ENCODE peak calls at places on chromosomes 5 and 9, in seven cellular contexts. U, K, X, Y, T, W and J are unnamed samples.

GRCh38 chr5:98705841-98706240 is 67.6 kb upstream of the RGMB start:
- DNase-seq in T (no peak), U (peak; percentile 49), W (no peak), X (no peak), K (no peak), Y (no peak), J (no peak)

GRCh38 chr9:130833324-130833990 is 1.6 kb upstream of the ABL1 start:
- DNase-seq in T (no peak), K (no peak), U (peak; percentile 78), X (no peak), W (no peak), Y (no peak), J (no peak)

GRCh38 chr5:81830602-81831001 is 79.7 kb upstream of the SSBP2 start:
- DNase-seq in U (no peak), T (no peak), Y (no peak), W (no peak), K (no peak), X (no peak), J (no peak)

GRCh38 chr9:80028501-80028900 is 456.7 kb downstream of the TLE4 start:
- DNase-seq in W (no peak), Y (no peak), T (peak; percentile 28), U (no peak), X (peak; percentile 35), K (no peak), J (no peak)

GRCh38 chr9:137408651-137409405 is 14.1 kb downstream of the EXD3 start:
- DNase-seq in K (no peak), T (no peak), U (no peak), X (no peak), Y (no peak), W (no peak), J (no peak)

GRCh38 chr5:135036405-135036804 is 2.4 kb upstream of the PITX1 start:
- DNase-seq in U (no peak), K (no peak), X (no peak), W (no peak), T (no peak), Y (no peak), J (no peak)

GRCh38 chr9:111959468-111959941 is 62.9 kb downstream of the UGCG start:
- DNase-seq in U (peak; percentile 89), X (peak; percentile 56), Y (peak; percentile 81), W (no peak), T (no peak), K (no peak), J (peak; percentile 94)

GRCh38 chr5:76813982-76814562 is 4.8 kb upstream of the F2RL1 start:
- DNase-seq in W (no peak), U (peak; percentile 98), T (no peak), K (no peak), Y (no peak), X (no peak), J (peak; percentile 92)

GRCh38 chr5:83042507-83042906 is 34.7 kb downstream of the TMEM167A start:
- DNase-seq in W (no peak), T (no peak), Y (no peak), K (no peak), X (no peak), U (no peak), J (no peak)

DNA sequence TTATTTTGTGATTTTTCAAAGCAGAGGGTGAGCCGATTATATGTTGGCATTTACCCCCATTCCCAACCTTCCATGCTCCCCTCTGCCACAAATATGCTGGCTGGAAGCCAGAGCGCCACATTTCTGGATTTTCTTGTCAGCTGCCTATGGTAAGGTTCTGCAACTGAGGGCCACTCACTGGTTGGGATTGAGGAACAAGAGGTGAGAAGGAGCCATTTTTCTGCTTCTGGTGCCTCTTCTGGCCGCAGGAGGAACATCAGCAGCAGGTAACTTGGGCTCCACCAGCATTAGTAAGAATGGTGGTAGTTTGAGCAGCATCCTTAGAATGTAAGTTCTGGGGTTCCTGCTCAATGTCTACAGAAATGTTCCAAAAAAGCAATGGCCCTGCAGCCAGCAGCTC is 159.5 kb upstream of the MAST4 start:
- DNase-seq in W (no peak), Y (no peak), T (no peak), U (no peak), X (no peak), K (no peak), J (peak; percentile 13)
- TF ChIP-seq CTCF in W (no peak), Y (no peak), T (peak; percentile 42), U (peak; percentile 3), X (no peak), K (peak; percentile 40), J (no peak)

GRCh38 chr9:4020038-4020746 is 279.7 kb downstream of the GLIS3 start:
- DNase-seq in T (no peak), X (no peak), K (no peak), W (no peak), Y (no peak), U (peak; percentile 56), J (no peak)
- TF ChIP-seq CTCF in T (no peak), X (no peak), K (no peak), W (no peak), Y (no peak), U (no peak), J (no peak)

DNA sequence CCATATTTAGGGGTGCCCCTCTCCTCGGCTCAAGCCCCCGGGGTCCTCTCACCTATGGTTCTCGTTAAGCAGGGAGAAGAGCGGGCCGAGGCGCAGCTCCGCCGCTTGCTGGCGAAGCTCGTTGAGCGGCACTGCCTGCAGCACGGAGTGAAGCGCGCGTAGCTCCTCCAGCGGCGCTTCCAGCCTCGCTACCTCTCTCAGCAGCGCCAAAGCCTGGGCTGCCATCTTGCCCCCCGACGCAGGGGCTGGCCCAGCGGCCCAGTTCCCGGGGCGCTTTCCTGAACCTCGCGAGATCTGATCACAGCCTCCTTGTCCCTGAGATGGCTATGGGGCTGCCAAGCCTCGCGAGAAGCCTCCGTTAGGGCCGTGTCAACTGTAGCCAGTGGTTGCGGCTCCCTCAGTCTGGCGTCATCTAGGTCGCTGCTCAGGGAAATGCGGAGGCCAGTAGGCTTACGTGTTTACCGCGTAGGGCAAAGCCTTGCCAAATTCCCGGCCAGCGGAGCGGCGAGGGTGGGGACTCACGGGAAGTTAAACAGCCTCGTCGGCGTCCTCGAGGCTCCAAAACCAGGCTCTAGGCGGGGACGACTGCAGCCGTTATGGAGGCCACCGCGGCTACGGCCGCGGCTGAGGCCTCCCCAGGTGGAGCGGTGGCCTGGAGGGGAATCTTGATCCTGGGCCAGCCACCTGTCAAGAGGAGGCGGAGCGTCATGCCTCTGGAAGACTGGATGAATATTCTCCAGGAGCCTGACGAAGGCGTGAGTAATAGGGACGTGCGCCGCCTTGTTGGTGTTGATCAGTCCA is at the start of gene PSMD5:
- DNase-seq in Y (peak; percentile 99), W (peak; percentile 98), T (peak; percentile 79), K (peak; percentile 89), U (peak; percentile 100), X (peak; percentile 99), J (peak; percentile 100)
- TF ChIP-seq CTCF in Y (no peak), W (no peak), T (no peak), K (peak; percentile 2), U (peak; percentile 3), X (peak; percentile 22), J (no peak)

GRCh38 chr9:114272739-114273431 is 50.0 kb upstream of the ORM1 start:
- DNase-seq in K (no peak), W (no peak), Y (no peak), X (peak; percentile 11), T (no peak), U (no peak), J (no peak)

GRCh38 chr9:114273461-114273881 is 49.4 kb upstream of the ORM1 start:
- DNase-seq in X (peak; percentile 22), T (no peak), W (no peak), K (no peak), Y (no peak), U (no peak), J (peak; percentile 70)

GRCh38 chr9:114274217-114274616 is 48.7 kb upstream of the ORM1 start:
- DNase-seq in X (no peak), K (no peak), U (no peak), T (no peak), W (no peak), Y (no peak), J (no peak)

GRCh38 chr9:114270120-114270975 is 52.5 kb upstream of the ORM1 start:
- DNase-seq in U (no peak), T (no peak), Y (no peak), W (no peak), X (no peak), K (no peak), J (no peak)

DNA sequence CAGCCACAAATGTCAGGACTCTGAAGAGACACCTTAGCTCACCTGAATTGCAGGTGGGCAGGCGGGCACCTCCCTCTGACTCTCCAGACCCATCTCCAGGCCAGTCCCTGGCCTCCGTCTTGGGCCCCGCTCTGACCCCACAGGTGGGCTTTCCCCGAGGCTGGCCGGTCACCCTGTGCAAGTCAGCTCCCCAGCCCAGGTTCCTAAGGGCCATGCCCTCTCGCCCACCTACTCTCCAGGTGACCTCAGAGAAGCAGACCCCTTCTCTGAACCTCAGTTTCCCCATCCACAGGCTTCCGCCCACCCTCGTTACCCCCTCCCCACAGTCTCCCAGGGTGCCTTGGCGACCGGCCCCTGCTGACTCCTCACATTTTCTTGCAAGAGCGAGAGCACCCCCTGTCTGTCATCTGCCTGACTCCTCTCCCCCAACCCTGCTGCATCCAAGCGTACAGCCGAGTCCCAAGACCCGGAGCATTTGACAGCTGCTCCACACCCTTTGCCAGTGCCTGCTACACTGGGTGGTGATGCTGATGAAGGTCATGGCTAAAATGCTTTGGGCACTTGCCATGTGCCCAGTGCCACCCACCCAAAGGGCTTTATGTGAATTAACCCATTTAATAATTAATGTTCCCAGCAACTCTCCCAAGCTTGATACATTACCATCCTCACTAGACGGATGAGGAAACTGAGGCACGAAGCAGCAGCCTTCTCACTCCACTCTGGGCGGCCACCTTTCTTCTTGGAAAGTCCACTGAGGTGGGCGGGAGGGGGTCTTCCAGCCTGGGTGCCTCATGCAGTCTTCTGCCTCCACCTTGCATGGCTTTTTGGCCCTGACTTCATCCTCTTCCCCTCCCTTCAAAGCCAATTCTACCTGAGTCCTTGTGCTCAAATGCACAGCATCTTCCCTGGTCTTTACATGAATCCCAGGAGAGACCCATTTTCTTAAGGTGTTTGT is 51.1 kb upstream of the ORM1 start:
- DNase-seq in Y (no peak), U (peak; percentile 58), K (no peak), X (no peak), W (no peak), T (peak; percentile 65), J (no peak)
- TF ChIP-seq CTCF in Y (peak; percentile 39), U (peak; percentile 52), K (peak; percentile 36), X (no peak), W (peak; percentile 63), T (peak; percentile 56), J (no peak)

DNA sequence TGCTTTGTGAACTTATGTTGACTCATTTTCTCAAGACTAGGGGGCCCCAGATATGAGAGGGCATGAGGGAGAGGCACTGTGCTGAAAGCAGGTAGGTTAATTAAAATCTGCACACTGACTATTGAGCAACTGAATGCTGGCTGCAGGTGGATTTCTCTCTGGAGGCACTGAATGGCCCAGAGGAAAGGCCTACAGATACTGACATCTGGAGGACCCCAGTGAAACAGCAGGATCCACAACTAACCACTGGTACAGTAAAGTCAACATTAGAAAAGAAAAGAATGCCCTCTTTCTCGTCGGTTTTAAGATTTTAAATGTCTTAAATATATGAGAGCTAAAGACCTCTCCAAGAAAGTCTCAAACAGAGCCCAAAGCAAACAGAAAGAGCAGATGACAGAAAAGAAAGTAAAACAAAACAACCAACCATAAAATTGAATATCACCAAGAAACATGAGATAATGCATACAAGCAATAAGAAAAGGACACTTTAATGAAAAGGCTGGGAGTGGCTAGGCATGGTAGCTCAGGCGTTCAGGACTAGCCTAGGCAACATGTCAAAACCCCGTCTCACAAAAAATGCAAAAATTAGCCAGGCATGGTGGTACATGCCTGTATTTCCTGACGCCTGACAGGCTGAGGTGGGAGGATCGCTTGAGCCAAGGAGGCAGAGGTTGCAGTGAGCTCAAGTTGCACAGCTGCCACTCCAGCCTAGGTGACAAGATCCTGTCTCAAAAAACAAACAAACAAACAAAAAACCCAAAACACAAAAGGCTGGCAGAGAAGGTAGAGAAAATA is 43.3 kb downstream of the PUM3 start:
- DNase-seq in W (no peak), U (peak; percentile 36), Y (no peak), K (no peak), T (peak; percentile 57), X (no peak), J (no peak)
- TF ChIP-seq CTCF in W (no peak), U (peak; percentile 48), Y (no peak), K (peak; percentile 49), T (peak; percentile 60), X (no peak), J (no peak)